ENCODE peak calls at places on chromosome 3, in eight cellular contexts. P is OCI-LY7, J is hepatocyte, T is neural progenitor cell, V is SK-N-SH, O is PC-3, A is GM23338, Q is GM23248. I is an unnamed sample.

GRCh38 chr3:23685484-23686258 is 120.1 kb upstream of the UBE2E1 start:
- DNase-seq in T (no peak), Q (peak; percentile 98), V (peak; percentile 65), A (peak; percentile 17), P (no peak), J (peak; percentile 83), O (peak; percentile 100), I (peak; percentile 99)

GRCh38 chr3:186849392-186849975 is 7.0 kb downstream of the ADIPOQ start:
- DNase-seq in P (peak; percentile 85), O (peak; percentile 71), T (peak; percentile 54), Q (peak; percentile 22), V (peak; percentile 60), J (peak; percentile 48), A (peak; percentile 81), I (peak; percentile 35)

GRCh38 chr3:197173620-197174019 is 124.8 kb downstream of the DLG1 start:
- DNase-seq in A (no peak), J (no peak), P (no peak), Q (no peak), V (no peak), T (no peak), O (no peak), I (no peak)

GRCh38 chr3:159674583-159674982 is 314.1 kb upstream of the IL12A start:
- DNase-seq in V (no peak), T (no peak), J (no peak), Q (no peak), O (no peak), P (no peak), A (no peak), I (no peak)

GRCh38 chr3:14358426-14359211 is 43.8 kb upstream of the SLC6A6 start:
- DNase-seq in V (no peak), Q (peak; percentile 58), T (peak; percentile 66), A (peak; percentile 54), J (peak; percentile 88), O (no peak), P (no peak), I (no peak)

GRCh38 chr3:9168230-9168629 is 81.2 kb downstream of the SRGAP3 start:
- DNase-seq in P (peak; percentile 78), A (peak; percentile 52), T (peak; percentile 60), J (peak; percentile 41), Q (no peak), O (no peak), V (no peak), I (no peak)

GRCh38 chr3:69370156-69370944 is 15.5 kb downstream of the FRMD4B start:
- DNase-seq in T (no peak), J (no peak), Q (peak; percentile 70), P (no peak), O (peak; percentile 23), V (no peak), A (no peak), I (no peak)

GRCh38 chr3:50248387-50248786 is 12.4 kb downstream of the GNAI2 start:
- DNase-seq in V (no peak), J (no peak), Q (peak; percentile 72), A (no peak), T (no peak), P (no peak), O (peak; percentile 81), I (no peak)

GRCh38 chr3:27138562-27138961 is 230.6 kb downstream of the NEK10 start:
- DNase-seq in O (peak; percentile 67), V (no peak), T (no peak), P (no peak), J (no peak), A (no peak), Q (no peak), I (no peak)

GRCh38 chr3:139534992-139535879 is 4.3 kb downstream of the RBP1 start:
- DNase-seq in T (peak; percentile 36), V (peak; percentile 77), O (peak; percentile 16), P (no peak), J (peak; percentile 75), A (no peak), Q (no peak), I (no peak)

GRCh38 chr3:159458010-159458409 is 530.6 kb upstream of the IL12A start:
- DNase-seq in V (no peak), Q (peak; percentile 91), O (peak; percentile 98), J (peak; percentile 35), T (peak; percentile 9), A (peak; percentile 36), P (no peak), I (no peak)

GRCh38 chr3:185317674-185318073 is 45.3 kb upstream of the MAP3K13 start:
- DNase-seq in J (no peak), P (no peak), Q (no peak), O (peak; percentile 10), T (no peak), A (no peak), V (no peak), I (no peak)

GRCh38 chr3:110969229-110970211 is 102.1 kb upstream of the NECTIN3 start:
- DNase-seq in V (no peak), P (no peak), T (peak; percentile 46), Q (no peak), J (peak; percentile 67), A (no peak), O (no peak), I (no peak)

GRCh38 chr3:155325263-155325835 is 31.9 kb upstream of the STRIT1 start:
- DNase-seq in T (no peak), Q (no peak), A (peak; percentile 59), J (no peak), O (peak; percentile 19), V (no peak), P (no peak), I (no peak)

DNA sequence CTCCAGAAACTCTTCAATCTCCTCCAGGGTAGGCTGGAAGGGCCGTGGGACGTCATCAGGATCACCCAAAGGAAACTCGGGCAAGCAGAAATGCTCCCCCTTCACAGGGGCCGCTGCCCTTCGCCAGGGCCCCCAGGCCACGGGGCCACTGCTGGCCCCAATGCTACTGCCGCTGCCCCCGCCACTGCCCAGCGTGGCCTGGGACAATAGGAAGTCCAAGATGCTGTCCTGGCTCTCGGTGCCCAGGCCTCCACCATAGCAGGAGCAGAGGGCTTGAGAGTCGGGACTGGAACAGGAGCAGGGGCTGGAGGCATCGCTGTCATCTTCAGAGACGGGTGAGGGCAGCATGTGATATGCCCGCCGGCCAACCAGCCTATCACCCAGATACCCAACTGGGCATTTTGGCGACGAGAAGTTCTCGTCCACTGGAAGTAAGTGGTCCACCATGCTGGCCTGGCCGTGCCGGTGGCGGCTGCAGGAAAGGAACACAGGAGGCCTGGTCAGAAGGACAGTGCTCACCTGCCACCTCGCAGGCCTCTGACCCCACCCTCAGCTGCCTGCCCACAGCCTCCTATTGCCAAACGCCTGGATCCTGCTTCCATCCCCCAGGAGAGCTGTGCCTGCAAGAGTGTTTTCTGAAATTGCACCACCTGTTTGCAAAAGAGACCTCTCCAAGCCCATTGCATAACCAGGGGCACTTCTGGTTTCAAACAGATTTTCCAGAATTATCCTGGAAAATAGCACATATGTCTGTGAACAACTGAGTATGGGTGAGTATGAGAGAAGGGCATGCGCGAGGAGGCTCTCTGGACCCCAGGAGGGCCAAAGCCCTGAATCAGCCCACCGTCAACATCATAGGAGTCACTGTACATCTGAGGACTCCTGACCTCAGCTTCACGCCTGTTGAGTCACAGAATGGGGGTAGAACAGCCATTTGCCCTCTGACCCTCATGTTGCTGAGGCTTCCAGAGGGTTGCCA is 4.4 kb downstream of the KLF15 start:
- DNase-seq in Q (peak; percentile 23), T (no peak), P (no peak), J (no peak), V (no peak), A (no peak), O (no peak), I (no peak)
- TF ChIP-seq EZH2phosphoT487 in Q (no peak), T (no peak), P (no peak), J (no peak), V (no peak), A (no peak), O (no peak), I (no peak)

GRCh38 chr3:169760479-169760878 is 4.4 kb downstream of the TERC start:
- DNase-seq in V (no peak), T (no peak), O (peak; percentile 43), A (no peak), J (no peak), P (no peak), Q (peak; percentile 64), I (no peak)
- TF ChIP-seq EZH2phosphoT487 in V (no peak), T (no peak), O (no peak), A (no peak), J (no peak), P (no peak), Q (no peak), I (no peak)

GRCh38 chr3:100891827-100892226 is 101.4 kb downstream of the ABI3BP start:
- DNase-seq in T (no peak), O (peak; percentile 40), P (no peak), A (no peak), Q (no peak), J (no peak), V (no peak), I (no peak)

GRCh38 chr3:100893108-100893507 is 100.1 kb downstream of the ABI3BP start:
- DNase-seq in P (no peak), O (no peak), T (no peak), V (no peak), A (no peak), Q (no peak), J (no peak), I (no peak)

GRCh38 chr3:100896994-100897393 is 96.2 kb downstream of the ABI3BP start:
- DNase-seq in Q (no peak), T (no peak), P (no peak), V (no peak), O (no peak), J (no peak), A (no peak), I (no peak)

GRCh38 chr3:100893590-100893989 is 99.6 kb downstream of the ABI3BP start:
- DNase-seq in J (peak; percentile 22), A (peak; percentile 79), O (peak; percentile 62), T (peak; percentile 62), Q (peak; percentile 68), P (no peak), V (peak; percentile 15), I (no peak)

GRCh38 chr3:100891033-100891432 is 102.2 kb downstream of the ABI3BP start:
- DNase-seq in J (no peak), Q (peak; percentile 67), T (no peak), P (no peak), V (no peak), A (peak; percentile 16), O (peak; percentile 77), I (no peak)
- TF ChIP-seq EZH2phosphoT487 in J (no peak), Q (no peak), T (no peak), P (no peak), V (no peak), A (no peak), O (no peak), I (no peak)

GRCh38 chr3:133955892-133956291 is 60.2 kb upstream of the RAB6B start:
- DNase-seq in Q (no peak), A (no peak), P (no peak), V (peak; percentile 89), O (no peak), J (peak; percentile 39), T (no peak), I (no peak)

GRCh38 chr3:133958071-133958806 is 62.6 kb upstream of the RAB6B start:
- DNase-seq in J (no peak), V (no peak), T (no peak), Q (no peak), P (no peak), A (no peak), O (no peak), I (no peak)

GRCh38 chr3:133954961-133955360 is 59.3 kb upstream of the RAB6B start:
- DNase-seq in Q (no peak), T (no peak), V (no peak), P (no peak), O (no peak), A (no peak), J (no peak), I (no peak)

GRCh38 chr3:133956982-133957381 is 61.3 kb upstream of the RAB6B start:
- DNase-seq in P (no peak), J (no peak), Q (no peak), T (no peak), V (no peak), O (no peak), A (no peak), I (no peak)

GRCh38 chr3:133956333-133956732 is 60.7 kb upstream of the RAB6B start:
- DNase-seq in Q (no peak), P (no peak), O (no peak), T (no peak), V (peak; percentile 67), J (no peak), A (no peak), I (no peak)
- TF ChIP-seq EZH2phosphoT487 in Q (no peak), P (no peak), O (no peak), T (no peak), V (no peak), J (no peak), A (no peak), I (no peak)